ENCODE peak calls at places on chromosome 1, in four cellular contexts. One of them, this sample, is unnamed.

GRCh38 chr1:10511494-10511885 is 36.7 kb downstream of the PEX14 start:
- DNase-seq in psoas muscle: no peak
- DNase-seq in CD8-positive, alpha-beta memory T cell: no peak
- DNase-seq in GM23338: no peak
- DNase-seq in this sample: no peak

GRCh38 chr1:87644500-87645245 is 316.0 kb downstream of the LMO4 start:
- DNase-seq in GM23338: no peak
- DNase-seq in psoas muscle: no peak
- DNase-seq in CD8-positive, alpha-beta memory T cell: no peak
- DNase-seq in this sample: no peak

GRCh38 chr1:3468236-3469103 is 14.0 kb downstream of the ARHGEF16 start:
- DNase-seq in psoas muscle: peak
- DNase-seq in CD8-positive, alpha-beta memory T cell: no peak
- DNase-seq in GM23338: no peak
- DNase-seq in this sample: peak

GRCh38 chr1:181187596-181188126 is 99.2 kb downstream of the IER5 start:
- DNase-seq in psoas muscle: no peak
- DNase-seq in GM23338: no peak
- DNase-seq in CD8-positive, alpha-beta memory T cell: no peak
- DNase-seq in this sample: no peak

GRCh38 chr1:3987669-3988235 is 87.7 kb upstream of the C1orf174 start:
- DNase-seq in CD8-positive, alpha-beta memory T cell: no peak
- DNase-seq in GM23338: no peak
- DNase-seq in psoas muscle: no peak
- DNase-seq in this sample: no peak

GRCh38 chr1:52238887-52239707 is 97.2 kb downstream of the ZFYVE9 start:
- DNase-seq in GM23338: no peak
- DNase-seq in CD8-positive, alpha-beta memory T cell: no peak
- DNase-seq in psoas muscle: no peak
- DNase-seq in this sample: no peak

GRCh38 chr1:150221552-150221951 is 14.4 kb downstream of the ANP32E start:
- DNase-seq in CD8-positive, alpha-beta memory T cell: no peak
- DNase-seq in GM23338: peak
- DNase-seq in psoas muscle: no peak
- DNase-seq in this sample: no peak

GRCh38 chr1:11475718-11476117 is 3.2 kb upstream of the DISP3 start:
- DNase-seq in psoas muscle: no peak
- DNase-seq in CD8-positive, alpha-beta memory T cell: no peak
- DNase-seq in GM23338: no peak
- DNase-seq in this sample: no peak

GRCh38 chr1:21669287-21670058 is at the start of gene RAP1GAP:
- DNase-seq in CD8-positive, alpha-beta memory T cell: no peak
- DNase-seq in GM23338: peak
- DNase-seq in psoas muscle: no peak
- DNase-seq in this sample: no peak

GRCh38 chr1:81590171-81590570 is 210.6 kb upstream of the ADGRL2 start:
- DNase-seq in GM23338: no peak
- DNase-seq in psoas muscle: no peak
- DNase-seq in CD8-positive, alpha-beta memory T cell: no peak
- DNase-seq in this sample: no peak

GRCh38 chr1:89254658-89255287 is 17.9 kb downstream of the GBP5 start:
- DNase-seq in CD8-positive, alpha-beta memory T cell: no peak
- DNase-seq in GM23338: no peak
- DNase-seq in psoas muscle: no peak
- DNase-seq in this sample: no peak

GRCh38 chr1:31765041-31765467 is 914 bp upstream of the ADGRB2 start:
- DNase-seq in CD8-positive, alpha-beta memory T cell: no peak
- DNase-seq in psoas muscle: no peak
- DNase-seq in GM23338: peak
- DNase-seq in this sample: no peak

GRCh38 chr1:211370669-211371068 is 44.0 kb downstream of the TRAF5 start:
- DNase-seq in CD8-positive, alpha-beta memory T cell: no peak
- DNase-seq in GM23338: no peak
- DNase-seq in psoas muscle: no peak
- DNase-seq in this sample: no peak

GRCh38 chr1:34186741-34187494 is 10.2 kb downstream of the C1orf94 start:
- DNase-seq in psoas muscle: no peak
- DNase-seq in GM23338: no peak
- DNase-seq in CD8-positive, alpha-beta memory T cell: no peak
- DNase-seq in this sample: no peak

GRCh38 chr1:100622966-100623762 is 85.2 kb downstream of the GPR88 start:
- DNase-seq in GM23338: no peak
- DNase-seq in CD8-positive, alpha-beta memory T cell: no peak
- DNase-seq in psoas muscle: no peak
- DNase-seq in this sample: no peak

GRCh38 chr1:112230232-112230631 is 165.8 kb upstream of the CTTNBP2NL start:
- DNase-seq in CD8-positive, alpha-beta memory T cell: no peak
- DNase-seq in psoas muscle: no peak
- DNase-seq in GM23338: no peak
- DNase-seq in this sample: no peak

GRCh38 chr1:47682198-47682597 is 244.4 kb downstream of the FOXD2 start:
- DNase-seq in psoas muscle: no peak
- DNase-seq in CD8-positive, alpha-beta memory T cell: no peak
- DNase-seq in GM23338: no peak
- DNase-seq in this sample: no peak

GRCh38 chr1:163046071-163046470 is 23.1 kb upstream of the RGS4 start:
- DNase-seq in psoas muscle: no peak
- DNase-seq in GM23338: no peak
- DNase-seq in CD8-positive, alpha-beta memory T cell: no peak
- DNase-seq in this sample: no peak

GRCh38 chr1:163047951-163048659 is 21.1 kb upstream of the RGS4 start:
- DNase-seq in GM23338: no peak
- DNase-seq in psoas muscle: no peak
- DNase-seq in CD8-positive, alpha-beta memory T cell: no peak
- DNase-seq in this sample: no peak

GRCh38 chr1:163048970-163049680 is 20.0 kb upstream of the RGS4 start:
- DNase-seq in CD8-positive, alpha-beta memory T cell: no peak
- DNase-seq in psoas muscle: no peak
- DNase-seq in GM23338: no peak
- DNase-seq in this sample: no peak

GRCh38 chr1:163054056-163054706 is 15.0 kb upstream of the RGS4 start:
- DNase-seq in GM23338: no peak
- DNase-seq in CD8-positive, alpha-beta memory T cell: no peak
- DNase-seq in psoas muscle: no peak
- DNase-seq in this sample: no peak

DNA sequence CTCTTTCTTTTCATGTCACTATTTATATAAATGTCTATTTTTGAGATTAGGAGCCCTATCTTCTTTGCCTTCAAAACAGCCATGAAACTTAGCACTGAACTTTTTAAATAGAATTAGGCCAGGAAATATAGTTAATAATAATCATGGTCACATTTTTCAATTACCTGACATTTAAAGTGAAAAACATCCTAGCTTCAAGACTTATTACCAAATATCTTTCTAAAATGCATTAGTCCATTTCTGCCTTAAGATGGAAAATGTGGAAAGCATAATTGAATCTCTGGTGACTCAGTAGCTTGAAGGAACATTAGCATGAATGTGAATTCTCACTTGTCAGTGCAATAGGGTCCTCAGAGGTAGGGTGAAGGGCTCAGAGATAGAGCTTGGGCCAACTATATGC is 18.7 kb upstream of the RGS4 start:
- DNase-seq in psoas muscle: no peak
- DNase-seq in CD8-positive, alpha-beta memory T cell: no peak
- DNase-seq in GM23338: no peak
- DNase-seq in this sample: no peak
- H3K27ac ChIP-seq in psoas muscle: no peak
- H3K27ac ChIP-seq in CD8-positive, alpha-beta memory T cell: no peak
- H3K27ac ChIP-seq in GM23338: no peak
- H3K27ac ChIP-seq in this sample: no peak

GRCh38 chr1:40824591-40825429 is 37.4 kb downstream of the CITED4 start:
- DNase-seq in CD8-positive, alpha-beta memory T cell: no peak
- DNase-seq in GM23338: peak
- DNase-seq in psoas muscle: no peak
- DNase-seq in this sample: no peak
- H3K27ac ChIP-seq in CD8-positive, alpha-beta memory T cell: no peak
- H3K27ac ChIP-seq in GM23338: peak
- H3K27ac ChIP-seq in psoas muscle: no peak
- H3K27ac ChIP-seq in this sample: peak

GRCh38 chr1:40384887-40385286 is 11.4 kb downstream of the SMAP2 start:
- DNase-seq in CD8-positive, alpha-beta memory T cell: no peak
- DNase-seq in psoas muscle: no peak
- DNase-seq in GM23338: no peak
- DNase-seq in this sample: no peak

GRCh38 chr1:40384413-40384762 is 10.9 kb downstream of the SMAP2 start:
- DNase-seq in GM23338: peak
- DNase-seq in CD8-positive, alpha-beta memory T cell: no peak
- DNase-seq in psoas muscle: no peak
- DNase-seq in this sample: no peak

GRCh38 chr1:40382601-40383000 is 9.1 kb downstream of the SMAP2 start:
- DNase-seq in CD8-positive, alpha-beta memory T cell: no peak
- DNase-seq in GM23338: no peak
- DNase-seq in psoas muscle: no peak
- DNase-seq in this sample: no peak

GRCh38 chr1:40383095-40383487 is 9.6 kb downstream of the SMAP2 start:
- DNase-seq in psoas muscle: no peak
- DNase-seq in CD8-positive, alpha-beta memory T cell: no peak
- DNase-seq in GM23338: peak
- DNase-seq in this sample: no peak

DNA sequence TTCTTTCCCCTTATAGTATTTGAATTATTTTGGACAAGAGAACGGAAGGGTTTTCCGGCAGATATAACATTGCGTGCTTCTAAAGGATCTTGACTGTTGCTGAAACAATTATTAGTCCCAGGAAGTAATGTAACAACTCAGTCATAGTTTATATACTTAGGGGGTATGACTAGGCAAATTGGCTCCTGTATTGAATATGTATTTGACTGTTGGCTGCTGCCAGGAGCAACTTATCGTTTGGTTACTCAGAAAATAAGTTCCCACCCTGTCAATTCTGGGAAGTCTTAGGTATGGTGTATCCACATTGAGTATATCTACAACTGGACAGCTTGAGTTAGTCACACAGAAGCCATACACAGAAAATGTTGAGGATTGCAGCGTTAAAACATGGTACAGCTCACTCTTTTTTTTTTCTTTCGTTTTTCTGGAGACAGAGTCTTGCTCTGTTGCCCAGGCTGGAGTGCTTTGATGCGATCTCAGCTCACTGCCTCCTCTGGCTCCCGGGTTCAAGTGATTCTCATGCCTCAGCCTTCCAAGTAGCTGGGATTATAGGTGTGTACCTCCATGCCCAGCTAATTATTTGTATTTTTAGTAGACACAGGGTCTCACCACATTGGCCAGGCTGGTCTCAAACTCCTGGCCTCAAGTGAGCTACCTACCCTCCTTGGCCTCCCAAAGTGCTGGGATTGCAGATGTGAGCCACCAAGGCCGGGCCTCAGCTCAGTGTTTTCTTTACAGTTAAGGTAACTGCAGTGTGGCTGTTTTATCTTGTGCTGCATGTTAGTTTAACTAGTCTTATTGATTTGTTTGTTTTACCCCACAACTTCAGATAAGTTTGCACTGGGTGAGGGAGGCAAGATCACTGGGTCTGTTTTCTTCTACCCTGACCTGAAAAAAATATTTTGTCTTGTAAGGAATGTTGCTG is 10.2 kb downstream of the SMAP2 start:
- DNase-seq in psoas muscle: no peak
- DNase-seq in CD8-positive, alpha-beta memory T cell: no peak
- DNase-seq in GM23338: no peak
- DNase-seq in this sample: no peak
- H3K27ac ChIP-seq in psoas muscle: no peak
- H3K27ac ChIP-seq in CD8-positive, alpha-beta memory T cell: peak
- H3K27ac ChIP-seq in GM23338: no peak
- H3K27ac ChIP-seq in this sample: no peak

GRCh38 chr1:15799928-15800835 is 7.3 kb downstream of the UQCRHL start:
- DNase-seq in CD8-positive, alpha-beta memory T cell: no peak
- DNase-seq in psoas muscle: peak
- DNase-seq in GM23338: peak
- DNase-seq in this sample: no peak

GRCh38 chr1:15807121-15807520 is 328 bp downstream of the UQCRHL start:
- DNase-seq in GM23338: no peak
- DNase-seq in psoas muscle: no peak
- DNase-seq in CD8-positive, alpha-beta memory T cell: no peak
- DNase-seq in this sample: no peak

GRCh38 chr1:15802234-15802965 is 5.0 kb downstream of the UQCRHL start:
- DNase-seq in GM23338: no peak
- DNase-seq in psoas muscle: no peak
- DNase-seq in CD8-positive, alpha-beta memory T cell: no peak
- DNase-seq in this sample: no peak

GRCh38 chr1:15803380-15803779 is 4.1 kb downstream of the UQCRHL start:
- DNase-seq in psoas muscle: no peak
- DNase-seq in GM23338: peak
- DNase-seq in CD8-positive, alpha-beta memory T cell: no peak
- DNase-seq in this sample: no peak

DNA sequence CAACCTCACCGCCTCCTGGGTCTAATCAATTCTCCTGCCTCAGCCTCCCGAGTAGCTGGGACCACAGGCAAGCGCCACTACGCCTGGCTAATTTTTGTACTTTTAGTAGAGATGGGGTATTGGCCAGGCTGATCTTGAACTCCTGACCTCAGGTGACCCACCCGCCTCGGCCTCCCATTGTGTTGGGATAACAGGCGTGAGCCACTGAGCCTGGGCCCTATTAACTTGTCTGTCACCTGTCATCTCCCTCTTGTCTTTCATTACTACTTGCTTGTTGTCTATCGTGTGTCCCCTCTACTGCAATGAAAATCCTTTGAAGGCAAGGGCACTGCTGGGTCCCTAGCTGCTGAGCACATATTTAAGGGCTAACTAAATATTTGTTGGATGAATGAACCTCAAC is 3.4 kb downstream of the UQCRHL start:
- DNase-seq in CD8-positive, alpha-beta memory T cell: no peak
- DNase-seq in psoas muscle: no peak
- DNase-seq in GM23338: no peak
- DNase-seq in this sample: no peak
- H3K27ac ChIP-seq in CD8-positive, alpha-beta memory T cell: no peak
- H3K27ac ChIP-seq in psoas muscle: no peak
- H3K27ac ChIP-seq in GM23338: no peak
- H3K27ac ChIP-seq in this sample: no peak

DNA sequence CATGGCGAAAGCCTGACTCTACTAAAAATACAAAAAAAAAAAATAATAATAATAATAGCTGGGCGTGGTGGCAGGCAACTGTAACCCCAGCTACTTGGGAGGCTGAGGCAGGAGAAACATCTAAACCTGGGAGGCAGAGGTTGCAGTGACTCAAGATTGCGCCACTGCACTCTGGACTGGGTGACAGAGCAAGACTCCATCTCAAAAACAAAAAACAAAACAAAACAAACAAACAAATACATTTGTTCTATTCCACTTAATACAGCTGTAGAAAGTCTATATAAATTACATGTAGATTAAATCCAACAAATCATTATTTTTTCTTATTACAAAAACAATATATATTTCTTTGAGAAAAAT is 48.7 kb downstream of the PHACTR4 start:
- DNase-seq in GM23338: no peak
- DNase-seq in CD8-positive, alpha-beta memory T cell: no peak
- DNase-seq in psoas muscle: no peak
- DNase-seq in this sample: no peak
- H3K27ac ChIP-seq in GM23338: no peak
- H3K27ac ChIP-seq in CD8-positive, alpha-beta memory T cell: peak
- H3K27ac ChIP-seq in psoas muscle: no peak
- H3K27ac ChIP-seq in this sample: no peak

This sample was measured in ovary.